ENCODE peak calls at places on chromosomes 11 and 22, in six cellular contexts. Y, N, Q, G, H and A are unnamed samples.

GRCh38 chr11:40425168-40425567 is 1034.3 kb downstream of the LRRC4C start:
- DNase-seq in Y (no peak), G (no peak), H (no peak), N (no peak), Q (no peak), A (no peak)

GRCh38 chr11:69640995-69641581 is at the start of gene CCND1:
- DNase-seq in N (peak), Y (peak), H (peak), G (peak), Q (peak), A (peak)

GRCh38 chr22:23306438-23306921 is 126.2 kb downstream of the BCR start:
- DNase-seq in G (peak), Q (peak), Y (peak), H (no peak), N (peak), A (no peak)

GRCh38 chr22:21834869-21835268 is 32.6 kb downstream of the MAPK1 start:
- DNase-seq in Q (no peak), H (no peak), Y (peak), N (no peak), G (no peak), A (no peak)

GRCh38 chr11:19216021-19216420 is 14.2 kb upstream of the CSRP3 start:
- DNase-seq in Q (no peak), G (no peak), Y (no peak), N (no peak), H (no peak), A (no peak)

GRCh38 chr11:134063991-134064747 is 4.7 kb upstream of the JAM3 start:
- DNase-seq in Q (no peak), H (no peak), N (no peak), Y (no peak), G (no peak), A (no peak)

GRCh38 chr11:10392680-10393079 is 62.4 kb upstream of the AMPD3 start:
- DNase-seq in Y (no peak), N (no peak), H (no peak), G (peak), Q (peak), A (no peak)

GRCh38 chr11:62573006-62573591 is 592 bp downstream of the EEF1G start:
- DNase-seq in Y (no peak), G (no peak), H (no peak), Q (peak), N (peak), A (no peak)

GRCh38 chr22:39439170-39439569 is 17.6 kb upstream of the MGAT3 start:
- DNase-seq in N (peak), G (peak), Q (peak), Y (peak), H (no peak), A (no peak)

GRCh38 chr22:27133951-27134664 is 476.7 kb downstream of the MIAT start:
- DNase-seq in G (peak), Q (peak), H (peak), N (peak), Y (peak), A (no peak)

GRCh38 chr11:102292951-102293350 is 24.3 kb upstream of the BIRC3 start:
- DNase-seq in Y (peak), G (no peak), N (no peak), Q (no peak), H (no peak), A (no peak)

GRCh38 chr11:102144357-102145342 is 34.4 kb downstream of the YAP1 start:
- DNase-seq in G (no peak), Q (peak), Y (peak), N (peak), H (peak), A (no peak)

GRCh38 chr11:122172352-122173073 is 56.5 kb upstream of the BLID start:
- DNase-seq in Y (no peak), G (no peak), H (no peak), N (no peak), Q (peak), A (no peak)

GRCh38 chr11:46009647-46010046 is 87.2 kb downstream of the LARGE2 start:
- DNase-seq in H (no peak), Q (peak), N (peak), Y (peak), G (no peak), A (no peak)

GRCh38 chr11:59705281-59705680 is 8.4 kb downstream of the OR10V1 start:
- DNase-seq in H (no peak), Q (no peak), Y (peak), G (no peak), N (no peak), A (no peak)

GRCh38 chr11:89489930-89490329 is 1.2 kb downstream of the NOX4 start:
- DNase-seq in Q (peak), G (no peak), Y (peak), N (no peak), H (no peak), A (no peak)

GRCh38 chr22:42967933-42968332 is 47.0 kb downstream of the PACSIN2 start:
- DNase-seq in Y (no peak), Q (no peak), N (no peak), G (no peak), H (no peak), A (no peak)

GRCh38 chr22:32206774-32207758 is 2.2 kb upstream of the RFPL2 start:
- DNase-seq in Q (peak), Y (peak), N (peak), G (peak), H (no peak), A (peak)

GRCh38 chr11:88655163-88655562 is 317.6 kb upstream of the CTSC start:
- DNase-seq in G (no peak), H (no peak), Q (no peak), N (no peak), Y (no peak), A (no peak)

GRCh38 chr11:70763606-70764005 is 365.3 kb downstream of the CTTN start:
- DNase-seq in Y (no peak), Q (peak), H (no peak), G (no peak), N (no peak), A (no peak)

GRCh38 chr11:1116666-1117390 is 40.9 kb upstream of the MUC5AC start:
- DNase-seq in N (no peak), H (no peak), Y (no peak), Q (no peak), G (no peak), A (no peak)

GRCh38 chr11:13939952-13940610 is 22.4 kb upstream of the SPON1 start:
- DNase-seq in G (no peak), H (no peak), N (no peak), Y (peak), Q (no peak), A (no peak)

DNA sequence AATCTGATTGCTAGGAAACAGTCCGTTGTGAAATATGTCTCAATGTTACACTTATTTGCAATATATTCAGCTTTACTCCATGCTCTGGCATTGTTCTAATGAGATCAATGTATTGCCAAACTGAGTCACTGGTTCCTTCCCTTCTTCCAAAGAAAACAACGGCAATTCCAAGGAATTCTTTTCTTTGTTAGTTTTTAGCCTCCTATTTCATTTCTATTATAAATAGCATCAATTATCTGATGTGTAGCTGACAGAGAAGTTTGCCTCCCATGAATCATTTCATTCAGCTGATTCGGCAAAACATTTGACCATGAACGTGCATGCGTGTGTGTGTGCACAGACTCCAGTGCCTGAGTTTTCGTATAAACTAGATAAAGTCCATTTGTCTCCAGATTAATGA is 346.8 kb downstream of the ETS1 start:
- DNase-seq in N (no peak), Y (peak), Q (peak), G (no peak), H (no peak), A (no peak)
- H3K4me3 ChIP-seq in N (no peak), Y (no peak), Q (no peak), G (no peak), H (no peak), A (no peak)

GRCh38 chr11:120985718-120986569 is 38.0 kb upstream of the TBCEL start:
- DNase-seq in H (no peak), Y (peak), N (peak), Q (peak), G (peak), A (peak)
- TF ChIP-seq CTCF in H (no peak), Y (no peak), N (peak), Q (peak), G (peak), A (peak)

DNA sequence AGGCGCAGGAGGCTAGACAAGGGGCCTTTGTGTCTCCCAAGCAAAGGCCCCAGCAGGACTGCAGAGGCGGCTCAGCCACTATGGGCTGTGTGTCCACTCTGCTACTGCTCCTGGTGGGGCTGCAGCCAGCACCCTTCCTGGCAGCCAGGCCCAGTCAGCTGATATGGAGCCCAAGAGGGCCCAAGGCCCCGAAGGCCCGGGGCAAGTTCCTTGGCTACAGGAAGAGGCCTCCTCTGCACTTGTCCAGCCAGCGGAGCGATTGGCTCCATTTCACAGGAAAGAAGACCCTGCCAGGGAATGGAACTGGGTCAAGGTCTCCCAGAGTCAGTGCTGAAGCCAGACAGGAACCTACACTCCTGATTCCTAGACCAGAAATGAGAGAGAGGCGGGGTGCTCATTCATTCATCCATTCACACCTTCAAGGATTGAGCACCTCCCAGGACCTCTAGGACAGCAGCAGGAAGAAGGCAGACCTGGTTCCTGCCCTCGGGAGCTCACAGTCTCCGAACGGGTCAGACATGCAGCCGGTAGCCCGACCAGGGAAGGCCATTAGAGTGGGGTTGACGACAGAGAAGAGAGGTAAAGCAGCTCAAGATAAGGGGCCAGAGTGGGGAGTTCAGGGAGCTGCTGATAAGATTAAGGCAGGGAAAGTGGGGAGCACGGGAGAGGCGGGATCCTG is 811 bp upstream of the P2RY2 start:
- DNase-seq in N (no peak), G (no peak), Y (no peak), H (no peak), Q (no peak), A (no peak)
- H3K4me3 ChIP-seq in N (no peak), G (no peak), Y (peak), H (no peak), Q (no peak), A (no peak)

DNA sequence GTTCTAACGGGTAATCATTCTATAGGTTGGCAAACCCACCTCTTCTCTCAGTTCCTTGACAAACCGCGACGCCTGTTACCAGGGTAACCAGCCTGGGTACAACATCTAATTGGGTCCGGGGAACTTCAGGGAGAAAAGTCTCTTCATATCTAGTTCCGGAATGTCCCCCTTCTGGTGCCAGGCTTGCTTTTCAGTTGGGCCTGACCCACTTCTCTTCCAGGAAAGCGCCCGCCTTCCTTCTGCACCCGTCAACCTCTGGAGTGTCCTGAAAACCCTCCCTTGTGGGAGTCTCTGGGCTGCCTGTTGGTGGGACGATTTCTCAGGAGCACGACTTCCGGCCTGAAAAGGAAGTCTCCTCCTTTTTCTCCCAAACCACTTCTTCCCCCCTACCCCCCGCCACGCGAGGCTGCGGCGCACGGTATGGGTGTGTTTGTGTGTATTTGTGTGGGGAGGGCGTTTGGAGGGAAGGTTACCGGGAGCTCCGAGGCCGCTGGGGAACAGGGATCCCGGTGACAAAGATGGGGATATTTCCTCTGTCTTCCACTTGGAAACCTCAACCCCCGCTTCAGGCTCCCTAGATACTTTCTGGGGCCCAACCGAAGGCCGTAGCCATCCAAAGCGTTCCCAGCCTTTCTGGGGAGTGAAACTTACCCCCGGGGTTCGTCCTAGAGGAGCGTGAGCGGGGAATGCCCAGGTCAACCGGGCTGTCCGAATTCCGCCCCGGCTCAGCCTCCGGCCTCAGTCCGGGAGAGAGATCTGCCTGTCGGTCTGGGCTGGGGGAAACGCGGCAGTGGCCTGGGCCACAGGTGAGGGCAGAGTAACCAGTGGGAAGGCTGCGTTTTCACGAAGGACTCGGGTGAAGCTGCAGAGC is at the start of the genes NKAPD1 and PIH1D2:
- DNase-seq in N (peak), H (peak), Y (peak), Q (peak), G (peak), A (peak)
- TF ChIP-seq CTCF in N (peak), H (peak), Y (no peak), Q (peak), G (peak), A (no peak)

GRCh38 chr11:65444314-65445051 is 21.9 kb downstream of the NEAT1 start:
- DNase-seq in N (peak), H (no peak), Q (no peak), Y (peak), G (peak), A (no peak)

GRCh38 chr11:65440831-65441499 is 18.4 kb downstream of the NEAT1 start:
- DNase-seq in Q (peak), N (peak), H (no peak), G (peak), Y (peak), A (no peak)

GRCh38 chr11:65445604-65446445 is 23.2 kb downstream of the NEAT1 start:
- DNase-seq in Q (peak), H (no peak), N (peak), Y (peak), G (peak), A (no peak)

GRCh38 chr11:65445101-65445603 is 22.6 kb downstream of the NEAT1 start:
- DNase-seq in G (peak), Y (peak), Q (no peak), N (peak), H (no peak), A (no peak)

GRCh38 chr11:65442952-65443351 is 20.4 kb downstream of the NEAT1 start:
- DNase-seq in N (peak), H (no peak), G (peak), Y (peak), Q (peak), A (no peak)
- H3K4me3 ChIP-seq in N (no peak), H (no peak), G (no peak), Y (no peak), Q (peak), A (no peak)

GRCh38 chr11:31636983-31637382 is 127.4 kb downstream of the ELP4 start:
- DNase-seq in Y (no peak), G (no peak), N (no peak), Q (no peak), H (no peak), A (no peak)
- TF ChIP-seq CTCF in Y (no peak), G (no peak), N (no peak), Q (no peak), H (no peak), A (no peak)

GRCh38 chr22:46043816-46044717 is 67.1 kb upstream of the WNT7B start:
- DNase-seq in Y (peak), N (no peak), G (no peak), H (no peak), Q (peak), A (no peak)

GRCh38 chr22:46040471-46041465 is 63.8 kb upstream of the WNT7B start:
- DNase-seq in Y (no peak), N (no peak), Q (no peak), H (no peak), G (no peak), A (no peak)

GRCh38 chr22:46041642-46042041 is 64.7 kb upstream of the WNT7B start:
- DNase-seq in Y (no peak), Q (no peak), G (no peak), H (no peak), N (no peak), A (no peak)

GRCh38 chr22:46043339-46043738 is 66.4 kb upstream of the WNT7B start:
- DNase-seq in Q (no peak), Y (no peak), H (no peak), G (no peak), N (no peak), A (no peak)

DNA sequence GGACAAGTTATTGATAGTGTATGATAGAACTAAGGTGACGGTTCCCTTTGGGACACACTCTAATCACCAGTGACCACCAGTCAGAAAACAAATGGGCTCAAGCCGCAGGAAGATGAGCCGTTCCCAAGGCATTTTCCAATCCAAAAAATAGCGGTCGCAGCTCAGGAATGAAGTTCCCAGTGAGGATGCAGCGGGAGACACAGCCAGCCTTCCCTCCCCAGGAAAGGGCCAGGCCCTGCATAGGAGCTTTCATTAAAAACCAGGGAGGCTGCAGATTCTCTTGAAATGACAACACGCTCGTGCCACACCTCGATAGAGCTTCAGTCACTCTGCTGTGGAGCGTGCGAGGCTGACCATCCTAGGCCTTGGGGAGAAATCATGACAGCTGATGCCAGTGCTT is 65.8 kb upstream of the WNT7B start:
- DNase-seq in G (no peak), Y (no peak), N (no peak), Q (no peak), H (no peak), A (no peak)
- H3K4me3 ChIP-seq in G (no peak), Y (no peak), N (no peak), Q (peak), H (no peak), A (peak)